ENCODE peak calls at places on chromosomes 11 and 22, in four cellular contexts. A, U, G and P are unnamed samples.

GRCh38 chr11:32136654-32137053 is 45.8 kb downstream of the RCN1 start:
- DNase-seq in U (no peak), G (no peak), A (peak), P (peak)

GRCh38 chr11:8794126-8794525 is 111.5 kb downstream of the RPL27A start:
- DNase-seq in U (no peak), A (no peak), G (no peak), P (no peak)

GRCh38 chr22:45429424-45429823 is 15.9 kb downstream of the RIBC2 start:
- DNase-seq in A (no peak), G (no peak), U (no peak), P (no peak)

GRCh38 chr11:64334764-64335741 is 5.0 kb upstream of the CCDC88B start:
- DNase-seq in U (peak), G (peak), A (peak), P (peak)

GRCh38 chr22:39960791-39961746 is 872 bp downstream of the TMA7B start:
- DNase-seq in A (peak), U (peak), G (no peak), P (peak)

GRCh38 chr11:19769820-19770219 is 57.2 kb downstream of the NAV2 start:
- DNase-seq in A (no peak), G (no peak), U (peak), P (peak)

GRCh38 chr22:37563153-37564081 is 3.1 kb downstream of the CDC42EP1 start:
- DNase-seq in A (peak), U (peak), G (peak), P (peak)

GRCh38 chr11:133679896-133680295 is 147.6 kb upstream of the OPCML start:
- DNase-seq in U (no peak), A (no peak), G (no peak), P (no peak)

GRCh38 chr11:122803306-122803705 is 35.0 kb upstream of the CRTAM start:
- DNase-seq in G (no peak), A (peak), U (peak), P (peak)

GRCh38 chr22:23836281-23836680 is 2.5 kb downstream of the DERL3 start:
- DNase-seq in G (no peak), U (no peak), A (no peak), P (no peak)

GRCh38 chr11:94740975-94741707 is 27.0 kb upstream of the AMOTL1 start:
- DNase-seq in U (peak), A (peak), G (peak), P (peak)

GRCh38 chr11:101096036-101096704 is 33.4 kb downstream of the PGR start:
- DNase-seq in A (peak), U (peak), G (no peak), P (peak)

GRCh38 chr22:50401907-50402306 is 58.8 kb downstream of the PPP6R2 start:
- DNase-seq in U (no peak), A (no peak), G (no peak), P (no peak)

GRCh38 chr11:18408558-18409242 is 3.4 kb upstream of the LDHC start:
- DNase-seq in G (no peak), U (no peak), A (peak), P (no peak)

GRCh38 chr11:7688238-7688826 is 15.0 kb upstream of the CYB5R2 start:
- DNase-seq in G (peak), A (peak), U (peak), P (peak)

GRCh38 chr11:112345166-112345565 is 84.5 kb upstream of the PLET1 start:
- DNase-seq in A (no peak), G (no peak), U (no peak), P (no peak)

GRCh38 chr11:119685073-119685746 is 43.8 kb downstream of the NECTIN1 start:
- DNase-seq in A (no peak), G (no peak), U (no peak), P (no peak)

GRCh38 chr22:35553341-35553740 is 12.7 kb downstream of the RASD2 start:
- DNase-seq in A (no peak), U (no peak), G (no peak), P (no peak)

GRCh38 chr22:42805016-42805997 is 51.8 kb downstream of the ARFGAP3 start:
- DNase-seq in G (no peak), A (peak), U (no peak), P (no peak)

GRCh38 chr11:110478410-110478809 is 48.7 kb downstream of the FDX1 start:
- DNase-seq in A (no peak), U (no peak), G (no peak), P (no peak)

GRCh38 chr11:69010964-69011623 is 2.0 kb downstream of the MRGPRF start:
- DNase-seq in A (peak), U (peak), G (no peak), P (peak)

DNA sequence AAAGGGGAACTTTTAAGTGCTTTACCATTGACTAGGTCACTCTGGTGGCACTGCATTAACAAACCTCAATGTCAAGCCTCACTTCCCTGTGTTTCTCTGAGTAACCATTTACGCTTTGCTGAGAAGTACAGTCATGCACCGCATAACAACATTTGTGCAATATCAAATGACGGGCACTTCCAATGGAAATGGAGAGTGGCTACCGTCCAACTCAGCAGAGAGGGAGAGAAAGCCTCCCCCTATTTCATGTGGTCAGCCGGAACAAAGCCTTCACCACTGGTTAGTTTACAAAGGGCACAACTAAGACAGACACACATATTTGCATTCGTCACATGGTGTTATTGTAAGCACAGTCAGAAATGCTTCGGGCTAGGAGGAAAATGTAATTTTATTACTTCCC is 117.3 kb downstream of the RASSF10 start:
- DNase-seq in G (peak), U (peak), A (peak), P (peak)
- H3K4me3 ChIP-seq in G (peak), U (no peak), A (no peak), P (no peak)

GRCh38 chr11:76250520-76251222 is 44.4 kb upstream of the WNT11 start:
- DNase-seq in U (no peak), A (no peak), G (no peak), P (no peak)

GRCh38 chr11:76246271-76246933 is 40.1 kb upstream of the WNT11 start:
- DNase-seq in G (no peak), A (no peak), U (no peak), P (no peak)

GRCh38 chr11:76249195-76249741 is 43.0 kb upstream of the WNT11 start:
- DNase-seq in G (no peak), U (no peak), A (no peak), P (no peak)

GRCh38 chr11:76247091-76247490 is 40.8 kb upstream of the WNT11 start:
- DNase-seq in U (no peak), A (no peak), G (no peak), P (no peak)

DNA sequence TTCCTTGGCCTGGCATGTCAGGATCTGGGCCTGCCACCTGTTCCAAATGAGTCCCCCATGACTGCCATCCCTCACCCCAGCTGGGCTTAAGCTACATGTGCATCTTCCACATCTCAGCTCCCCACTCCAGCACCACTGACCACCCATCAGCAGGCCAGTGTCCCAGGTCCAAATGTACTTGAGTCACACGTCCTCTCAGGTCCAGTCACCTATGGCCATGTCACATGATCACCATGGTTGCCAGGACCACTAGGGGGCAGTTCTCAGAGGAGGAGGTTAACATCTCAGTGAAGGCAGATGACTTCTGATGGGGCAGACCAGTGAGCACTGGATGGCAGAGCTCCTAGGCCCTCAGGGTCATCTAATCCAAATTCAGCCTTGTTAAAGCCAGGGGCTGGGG is 41.9 kb upstream of the WNT11 start:
- DNase-seq in A (peak), U (peak), G (peak), P (no peak)
- TF ChIP-seq CTCF in A (peak), U (peak), G (peak), P (peak)

DNA sequence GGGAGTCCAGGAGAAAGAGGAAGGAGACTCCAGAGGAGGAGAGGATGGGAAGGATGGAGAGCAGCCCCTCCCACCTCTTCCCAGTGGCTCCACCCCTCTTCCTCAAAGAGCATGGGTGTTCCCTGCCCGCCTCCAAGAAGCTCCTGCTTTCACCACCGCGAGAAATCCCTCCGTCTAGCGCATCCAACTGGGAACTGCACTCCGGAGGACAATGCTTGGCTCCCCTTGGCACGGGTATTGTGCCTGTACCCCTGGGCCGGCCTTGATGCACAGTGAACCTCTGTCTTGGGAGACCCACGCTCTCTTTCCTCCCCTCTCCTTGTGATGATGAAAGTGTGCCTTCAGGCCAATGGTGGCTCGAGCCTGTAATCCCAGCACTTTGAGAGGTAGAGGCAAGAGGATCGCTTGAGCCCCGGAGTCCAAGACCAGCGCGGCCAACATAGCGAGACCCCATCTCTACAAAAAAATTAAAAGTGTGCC is 14.9 kb upstream of the ADA2 start:
- DNase-seq in G (no peak), U (peak), A (no peak), P (no peak)
- H3K4me3 ChIP-seq in G (no peak), U (no peak), A (no peak), P (no peak)

GRCh38 chr22:44276041-44276440 is 36.7 kb downstream of the SHISAL1 start:
- DNase-seq in U (no peak), G (no peak), A (no peak), P (no peak)

GRCh38 chr22:44279059-44279340 is 33.8 kb downstream of the SHISAL1 start:
- DNase-seq in U (no peak), A (no peak), G (no peak), P (no peak)

GRCh38 chr22:44278234-44279058 is 34.3 kb downstream of the SHISAL1 start:
- DNase-seq in G (no peak), U (no peak), A (no peak), P (no peak)

GRCh38 chr22:44276706-44277403 is 35.9 kb downstream of the SHISAL1 start:
- DNase-seq in G (no peak), U (no peak), A (no peak), P (no peak)

GRCh38 chr22:44277404-44278135 is 35.2 kb downstream of the SHISAL1 start:
- DNase-seq in G (no peak), A (no peak), U (no peak), P (no peak)
- TF ChIP-seq CTCF in G (no peak), A (no peak), U (no peak), P (no peak)

GRCh38 chr11:13440100-13440855 is 22.7 kb downstream of the BTBD10 start:
- DNase-seq in U (peak), G (peak), A (peak), P (peak)
- H3K4me3 ChIP-seq in U (no peak), G (peak), A (no peak), P (peak)

GRCh38 chr11:131412061-131412460 is 41.6 kb downstream of the NTM start:
- DNase-seq in G (no peak), A (peak), U (no peak), P (no peak)

GRCh38 chr11:131413217-131413616 is 42.8 kb downstream of the NTM start:
- DNase-seq in G (no peak), U (no peak), A (no peak), P (no peak)

GRCh38 chr11:131404010-131404409 is 33.6 kb downstream of the NTM start:
- DNase-seq in A (no peak), U (no peak), G (no peak), P (no peak)

GRCh38 chr11:131409307-131409706 is 38.9 kb downstream of the NTM start:
- DNase-seq in U (no peak), G (no peak), A (no peak), P (no peak)

GRCh38 chr11:131408011-131408640 is 37.7 kb downstream of the NTM start:
- DNase-seq in A (peak), U (peak), G (peak), P (peak)
- TF ChIP-seq CTCF in A (peak), U (peak), G (peak), P (peak)

GRCh38 chr11:61695917-61696316 is 15.7 kb downstream of the DAGLA start:
- DNase-seq in G (peak), A (peak), U (peak), P (peak)
- H3K4me3 ChIP-seq in G (no peak), A (no peak), U (no peak), P (no peak)